ENCODE peak calls at places on chromosomes 3 and 15, in five cellular contexts. One of them, this sample, is unnamed.

GRCh38 chr3:40456279-40456939 is 730 bp upstream of the RPL14 start:
- DNase-seq in cardiac fibroblast: no peak
- DNase-seq in sigmoid colon: no peak
- DNase-seq in astrocyte: no peak
- DNase-seq in foreskin fibroblast: no peak
- DNase-seq in this sample: no peak

GRCh38 chr3:11636372-11636760 is 7.3 kb downstream of the VGLL4 start:
- DNase-seq in cardiac fibroblast: no peak
- DNase-seq in sigmoid colon: no peak
- DNase-seq in astrocyte: no peak
- DNase-seq in foreskin fibroblast: no peak
- DNase-seq in this sample: no peak

GRCh38 chr15:71975816-71976150 is 142.2 kb downstream of the MYO9A start:
- DNase-seq in cardiac fibroblast: no peak
- DNase-seq in sigmoid colon: no peak
- DNase-seq in astrocyte: no peak
- DNase-seq in foreskin fibroblast: no peak
- DNase-seq in this sample: no peak

GRCh38 chr15:73368301-73369072 is at the start of gene HCN4:
- DNase-seq in cardiac fibroblast: no peak
- DNase-seq in sigmoid colon: no peak
- DNase-seq in astrocyte: no peak
- DNase-seq in foreskin fibroblast: peak
- DNase-seq in this sample: no peak

GRCh38 chr3:129276385-129276784 is 2.3 kb upstream of the HMCES start:
- DNase-seq in cardiac fibroblast: no peak
- DNase-seq in sigmoid colon: no peak
- DNase-seq in astrocyte: no peak
- DNase-seq in foreskin fibroblast: no peak
- DNase-seq in this sample: no peak

GRCh38 chr3:58556761-58557181 is 19.8 kb upstream of the ACOX2 start:
- DNase-seq in cardiac fibroblast: no peak
- DNase-seq in sigmoid colon: no peak
- DNase-seq in astrocyte: no peak
- DNase-seq in foreskin fibroblast: no peak
- DNase-seq in this sample: no peak

GRCh38 chr3:106765342-106765741 is 611.9 kb upstream of the CCDC54 start:
- DNase-seq in cardiac fibroblast: peak
- DNase-seq in sigmoid colon: no peak
- DNase-seq in astrocyte: peak
- DNase-seq in foreskin fibroblast: peak
- DNase-seq in this sample: no peak

GRCh38 chr15:55990986-55991385 is 2.4 kb downstream of the NEDD4 start:
- DNase-seq in cardiac fibroblast: no peak
- DNase-seq in sigmoid colon: no peak
- DNase-seq in astrocyte: no peak
- DNase-seq in foreskin fibroblast: no peak
- DNase-seq in this sample: no peak

GRCh38 chr3:102060814-102061213 is 211.5 kb downstream of the NFKBIZ start:
- DNase-seq in cardiac fibroblast: no peak
- DNase-seq in sigmoid colon: no peak
- DNase-seq in astrocyte: no peak
- DNase-seq in foreskin fibroblast: peak
- DNase-seq in this sample: no peak

GRCh38 chr15:42832577-42832976 is 88.0 kb downstream of the TTBK2 start:
- DNase-seq in cardiac fibroblast: peak
- DNase-seq in sigmoid colon: no peak
- DNase-seq in astrocyte: peak
- DNase-seq in foreskin fibroblast: peak
- DNase-seq in this sample: no peak

GRCh38 chr15:48717458-48717857 is 71.9 kb upstream of the FBN1 start:
- DNase-seq in cardiac fibroblast: peak
- DNase-seq in sigmoid colon: no peak
- DNase-seq in astrocyte: no peak
- DNase-seq in foreskin fibroblast: peak
- DNase-seq in this sample: no peak

GRCh38 chr3:153160451-153161137 is 1.4 kb upstream of the RAP2B start:
- DNase-seq in cardiac fibroblast: peak
- DNase-seq in sigmoid colon: peak
- DNase-seq in astrocyte: peak
- DNase-seq in foreskin fibroblast: peak
- DNase-seq in this sample: peak

GRCh38 chr3:105997800-105998526 is 129.2 kb upstream of the CBLB start:
- DNase-seq in cardiac fibroblast: peak
- DNase-seq in sigmoid colon: no peak
- DNase-seq in astrocyte: peak
- DNase-seq in foreskin fibroblast: peak
- DNase-seq in this sample: no peak

GRCh38 chr15:95291878-95292472 is 1038.5 kb upstream of the NR2F2 start:
- DNase-seq in cardiac fibroblast: no peak
- DNase-seq in sigmoid colon: no peak
- DNase-seq in astrocyte: no peak
- DNase-seq in foreskin fibroblast: peak
- DNase-seq in this sample: peak

GRCh38 chr3:88640581-88640980 is 466.8 kb upstream of the EPHA3 start:
- DNase-seq in cardiac fibroblast: no peak
- DNase-seq in sigmoid colon: no peak
- DNase-seq in astrocyte: peak
- DNase-seq in foreskin fibroblast: no peak
- DNase-seq in this sample: no peak

GRCh38 chr3:88641033-88641604 is 466.3 kb upstream of the EPHA3 start:
- DNase-seq in cardiac fibroblast: no peak
- DNase-seq in sigmoid colon: no peak
- DNase-seq in astrocyte: no peak
- DNase-seq in foreskin fibroblast: no peak
- DNase-seq in this sample: no peak
- TF ChIP-seq CTCF in cardiac fibroblast: no peak
- TF ChIP-seq CTCF in sigmoid colon: no peak
- TF ChIP-seq CTCF in astrocyte: no peak
- TF ChIP-seq CTCF in foreskin fibroblast: no peak
- TF ChIP-seq CTCF in this sample: peak

GRCh38 chr3:117128876-117129275 is 419.3 kb downstream of the TUSC7 start:
- DNase-seq in cardiac fibroblast: no peak
- DNase-seq in sigmoid colon: no peak
- DNase-seq in astrocyte: no peak
- DNase-seq in foreskin fibroblast: peak
- DNase-seq in this sample: no peak

GRCh38 chr3:117126460-117126859 is 416.9 kb downstream of the TUSC7 start:
- DNase-seq in cardiac fibroblast: no peak
- DNase-seq in sigmoid colon: no peak
- DNase-seq in astrocyte: no peak
- DNase-seq in foreskin fibroblast: no peak
- DNase-seq in this sample: no peak

GRCh38 chr3:117128133-117128532 is 418.6 kb downstream of the TUSC7 start:
- DNase-seq in cardiac fibroblast: no peak
- DNase-seq in sigmoid colon: no peak
- DNase-seq in astrocyte: no peak
- DNase-seq in foreskin fibroblast: no peak
- DNase-seq in this sample: no peak

GRCh38 chr3:117130222-117130621 is 420.6 kb downstream of the TUSC7 start:
- DNase-seq in cardiac fibroblast: no peak
- DNase-seq in sigmoid colon: no peak
- DNase-seq in astrocyte: no peak
- DNase-seq in foreskin fibroblast: peak
- DNase-seq in this sample: no peak

DNA sequence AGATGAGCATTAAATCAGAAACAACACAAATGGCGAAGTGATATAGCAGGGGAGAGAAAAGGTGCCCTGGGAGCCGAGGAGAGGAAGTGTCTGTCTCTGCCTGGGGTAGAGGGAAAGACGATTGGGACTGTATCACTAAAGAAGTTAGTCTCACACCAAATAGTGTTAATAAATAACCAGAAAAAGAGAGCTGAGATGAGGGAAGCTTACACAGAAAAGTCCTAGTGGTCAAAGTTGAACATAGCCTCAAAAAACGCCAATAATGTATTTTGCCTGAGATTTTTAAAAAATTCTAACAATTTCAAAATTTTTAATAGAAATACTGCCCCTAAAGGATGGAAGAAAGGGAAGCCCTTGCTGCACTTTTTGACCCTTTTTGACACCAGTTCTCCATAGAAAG is 417.6 kb downstream of the TUSC7 start:
- DNase-seq in cardiac fibroblast: no peak
- DNase-seq in sigmoid colon: no peak
- DNase-seq in astrocyte: no peak
- DNase-seq in foreskin fibroblast: no peak
- DNase-seq in this sample: no peak
- TF ChIP-seq CTCF in cardiac fibroblast: no peak
- TF ChIP-seq CTCF in sigmoid colon: no peak
- TF ChIP-seq CTCF in astrocyte: no peak
- TF ChIP-seq CTCF in foreskin fibroblast: no peak
- TF ChIP-seq CTCF in this sample: no peak

DNA sequence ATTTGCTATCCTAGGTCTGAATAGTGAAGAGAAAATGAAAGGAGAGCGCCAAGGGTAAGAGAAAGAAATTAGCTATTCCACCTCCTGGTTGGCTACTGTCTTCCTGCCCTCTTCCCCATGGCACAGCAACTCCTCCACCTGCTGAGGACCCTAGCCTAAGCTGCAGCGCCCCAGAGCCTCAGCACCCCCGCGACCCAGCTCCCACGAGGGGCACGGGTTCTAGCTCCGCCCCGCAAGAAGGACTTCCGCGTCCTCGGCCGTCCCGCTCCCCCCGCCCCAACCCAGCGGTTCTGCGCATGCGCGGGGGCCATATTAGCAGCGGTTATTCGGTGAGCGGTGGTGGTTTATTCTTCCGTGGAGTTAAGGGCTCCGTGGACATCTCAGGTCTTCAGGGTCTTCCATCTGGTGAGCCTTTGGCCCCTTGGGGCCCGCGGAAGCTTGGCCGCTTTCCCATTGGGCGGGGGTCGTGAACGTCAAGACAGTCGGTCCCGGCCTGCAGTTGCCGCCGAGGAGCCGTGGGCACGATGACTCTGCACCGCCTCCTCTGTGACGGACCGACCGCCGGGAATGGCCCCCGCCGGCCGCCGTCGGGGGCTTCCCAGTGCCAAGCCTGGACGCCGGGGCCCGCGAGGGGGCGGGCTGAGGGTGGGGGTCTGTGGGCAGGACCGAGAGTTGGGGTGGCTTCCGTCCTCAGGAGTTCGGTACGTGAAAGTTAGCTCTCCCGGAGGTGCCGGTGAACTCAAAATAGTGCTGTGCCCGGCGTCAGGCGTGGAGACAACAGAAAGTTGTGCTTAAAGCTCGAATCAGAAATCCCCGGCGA is at the start of gene PSMA4:
- DNase-seq in cardiac fibroblast: peak
- DNase-seq in sigmoid colon: peak
- DNase-seq in astrocyte: peak
- DNase-seq in foreskin fibroblast: peak
- DNase-seq in this sample: no peak
- TF ChIP-seq CTCF in cardiac fibroblast: peak
- TF ChIP-seq CTCF in sigmoid colon: no peak
- TF ChIP-seq CTCF in astrocyte: no peak
- TF ChIP-seq CTCF in foreskin fibroblast: no peak
- TF ChIP-seq CTCF in this sample: no peak

GRCh38 chr15:64029111-64029510 is 17.2 kb downstream of the DAPK2 start:
- DNase-seq in cardiac fibroblast: no peak
- DNase-seq in sigmoid colon: no peak
- DNase-seq in astrocyte: no peak
- DNase-seq in foreskin fibroblast: no peak
- DNase-seq in this sample: no peak

GRCh38 chr15:64019764-64020163 is 26.5 kb downstream of the DAPK2 start:
- DNase-seq in cardiac fibroblast: no peak
- DNase-seq in sigmoid colon: no peak
- DNase-seq in astrocyte: no peak
- DNase-seq in foreskin fibroblast: no peak
- DNase-seq in this sample: peak

GRCh38 chr15:64022571-64022970 is 23.7 kb downstream of the DAPK2 start:
- DNase-seq in cardiac fibroblast: no peak
- DNase-seq in sigmoid colon: peak
- DNase-seq in astrocyte: no peak
- DNase-seq in foreskin fibroblast: no peak
- DNase-seq in this sample: no peak

GRCh38 chr15:64023215-64023614 is 23.1 kb downstream of the DAPK2 start:
- DNase-seq in cardiac fibroblast: no peak
- DNase-seq in sigmoid colon: peak
- DNase-seq in astrocyte: no peak
- DNase-seq in foreskin fibroblast: no peak
- DNase-seq in this sample: no peak

GRCh38 chr15:64024172-64025050 is 21.9 kb downstream of the DAPK2 start:
- DNase-seq in cardiac fibroblast: peak
- DNase-seq in sigmoid colon: no peak
- DNase-seq in astrocyte: no peak
- DNase-seq in foreskin fibroblast: peak
- DNase-seq in this sample: no peak
- TF ChIP-seq CTCF in cardiac fibroblast: no peak
- TF ChIP-seq CTCF in sigmoid colon: no peak
- TF ChIP-seq CTCF in astrocyte: no peak
- TF ChIP-seq CTCF in foreskin fibroblast: no peak
- TF ChIP-seq CTCF in this sample: no peak

DNA sequence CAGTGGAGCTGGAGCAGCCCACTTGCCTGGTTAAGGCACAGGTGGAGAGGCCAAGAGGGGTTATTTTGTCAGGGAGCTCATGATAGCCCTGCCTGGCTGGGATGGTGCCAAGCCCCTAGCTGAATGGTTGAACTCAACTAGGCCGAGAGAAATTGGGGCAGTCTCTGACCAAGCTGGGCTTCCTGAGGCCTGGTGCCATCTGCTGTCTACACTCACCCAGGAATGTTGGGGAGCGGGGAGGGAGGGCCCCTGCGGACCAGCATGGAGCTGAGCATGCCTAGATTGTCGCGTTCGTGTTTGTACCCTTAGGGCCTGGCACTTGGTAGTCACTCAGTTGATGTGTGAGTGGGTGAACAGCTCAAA is 1.2 kb downstream of the BRPF1 start:
- DNase-seq in cardiac fibroblast: no peak
- DNase-seq in sigmoid colon: no peak
- DNase-seq in astrocyte: no peak
- DNase-seq in foreskin fibroblast: peak
- DNase-seq in this sample: no peak
- TF ChIP-seq CTCF in cardiac fibroblast: no peak
- TF ChIP-seq CTCF in sigmoid colon: no peak
- TF ChIP-seq CTCF in astrocyte: no peak
- TF ChIP-seq CTCF in foreskin fibroblast: no peak
- TF ChIP-seq CTCF in this sample: no peak

GRCh38 chr3:123782488-123782887 is 101.6 kb downstream of the MYLK start:
- DNase-seq in cardiac fibroblast: no peak
- DNase-seq in sigmoid colon: no peak
- DNase-seq in astrocyte: no peak
- DNase-seq in foreskin fibroblast: peak
- DNase-seq in this sample: no peak

GRCh38 chr3:123779646-123780231 is 104.4 kb downstream of the MYLK start:
- DNase-seq in cardiac fibroblast: no peak
- DNase-seq in sigmoid colon: no peak
- DNase-seq in astrocyte: no peak
- DNase-seq in foreskin fibroblast: no peak
- DNase-seq in this sample: no peak

GRCh38 chr3:123781571-123782275 is 102.4 kb downstream of the MYLK start:
- DNase-seq in cardiac fibroblast: no peak
- DNase-seq in sigmoid colon: no peak
- DNase-seq in astrocyte: peak
- DNase-seq in foreskin fibroblast: peak
- DNase-seq in this sample: no peak

GRCh38 chr3:123780656-123781055 is 103.5 kb downstream of the MYLK start:
- DNase-seq in cardiac fibroblast: no peak
- DNase-seq in sigmoid colon: no peak
- DNase-seq in astrocyte: peak
- DNase-seq in foreskin fibroblast: no peak
- DNase-seq in this sample: no peak

GRCh38 chr3:123781138-123781537 is 103.0 kb downstream of the MYLK start:
- DNase-seq in cardiac fibroblast: no peak
- DNase-seq in sigmoid colon: no peak
- DNase-seq in astrocyte: no peak
- DNase-seq in foreskin fibroblast: no peak
- DNase-seq in this sample: no peak
- TF ChIP-seq CTCF in cardiac fibroblast: no peak
- TF ChIP-seq CTCF in sigmoid colon: no peak
- TF ChIP-seq CTCF in astrocyte: no peak
- TF ChIP-seq CTCF in foreskin fibroblast: no peak
- TF ChIP-seq CTCF in this sample: no peak

GRCh38 chr3:4685673-4686345 is 192.7 kb downstream of the ITPR1 start:
- DNase-seq in cardiac fibroblast: no peak
- DNase-seq in sigmoid colon: no peak
- DNase-seq in astrocyte: no peak
- DNase-seq in foreskin fibroblast: no peak
- DNase-seq in this sample: no peak
- TF ChIP-seq CTCF in cardiac fibroblast: no peak
- TF ChIP-seq CTCF in sigmoid colon: no peak
- TF ChIP-seq CTCF in astrocyte: no peak
- TF ChIP-seq CTCF in foreskin fibroblast: no peak
- TF ChIP-seq CTCF in this sample: no peak

This sample was measured in LNCaP clone FGC.